ENCODE peak calls at places on chromosomes 7 and 10, in five cellular contexts. A is DMS153; U is H9; M is HEK293T; V is activated CD4-positive, alpha-beta T cell treated with anti-CD3 and anti-CD28 coated beads, Interleukin-2, amount 50 U/mL, for 4 hours. W is an unnamed sample.

GRCh38 chr7:101558742-101559325 is 70.3 kb downstream of the MYL10 start:
- DNase-seq in M (no peak), V (no peak), U (peak; percentile 30), A (no peak), W (no peak)

GRCh38 chr10:123270221-123270620 is 116.0 kb downstream of the BUB3 start:
- DNase-seq in V (no peak), U (no peak), M (no peak), A (no peak), W (no peak)

GRCh38 chr10:124701881-124702656 is 42.1 kb downstream of the FAM53B start:
- DNase-seq in A (no peak), V (peak; percentile 35), M (no peak), U (no peak), W (no peak)

GRCh38 chr10:28393956-28394568 is 91.2 kb upstream of the MPP7 start:
- DNase-seq in A (peak; percentile 30), U (peak; percentile 78), M (peak; percentile 63), V (peak; percentile 56), W (peak; percentile 12)

GRCh38 chr7:111045469-111045868 is 45.5 kb upstream of the LRRN3 start:
- DNase-seq in U (peak; percentile 27), V (no peak), M (no peak), A (no peak), W (no peak)

GRCh38 chr10:70589762-70590662 is 12.5 kb downstream of the PRF1 start:
- DNase-seq in U (no peak), M (no peak), V (no peak), A (no peak), W (no peak)

GRCh38 chr7:66362136-66362535 is 157.0 kb downstream of the TPST1 start:
- DNase-seq in M (no peak), U (no peak), A (no peak), V (no peak), W (no peak)

GRCh38 chr10:88918506-88918905 is 34.1 kb downstream of the ACTA2 start:
- DNase-seq in U (no peak), V (no peak), A (no peak), M (no peak), W (no peak)

GRCh38 chr7:78476851-78477405 is 678.4 kb downstream of the PHTF2 start:
- DNase-seq in V (no peak), U (no peak), M (no peak), A (no peak), W (no peak)

GRCh38 chr10:37488792-37489657 is 363.6 kb downstream of the ANKRD30A start:
- DNase-seq in V (no peak), M (no peak), U (no peak), A (no peak), W (no peak)

GRCh38 chr10:27537812-27538211 is 33.7 kb downstream of the RAB18 start:
- DNase-seq in U (no peak), A (no peak), M (no peak), V (no peak), W (no peak)

W was measured in KG1.